ENCODE peak calls at places on chromosomes 12 and 14, in five cellular contexts. U is IMR-90, J is astrocyte, R is esophagus muscularis mucosa, Y is neuronal stem cell. X is an unnamed sample. For H3K4me1, the result is how much of the 10 kb centered on the place peaks cover.

GRCh38 chr12:121294151-121294889 is 2.2 kb downstream of the CAMKK2 start:
- DNase-seq in U (no peak), J (no peak), R (no peak), Y (no peak), X (no peak)

GRCh38 chr12:69065804-69066203 is 132.8 kb upstream of the CPM start:
- DNase-seq in U (peak), J (no peak), R (no peak), Y (no peak), X (no peak)

GRCh38 chr12:82524636-82525035 is 162.1 kb upstream of the TMTC2 start:
- DNase-seq in U (no peak), J (no peak), R (no peak), Y (no peak), X (no peak)

GRCh38 chr12:46382425-46382973 is 9.9 kb upstream of the SLC38A2 start:
- DNase-seq in U (no peak), J (no peak), R (no peak), Y (no peak), X (no peak)

GRCh38 chr12:108884116-108885012 is 4.5 kb downstream of the DAO start:
- DNase-seq in U (no peak), J (no peak), R (no peak), Y (no peak), X (peak)

GRCh38 chr12:113479578-113480335 is 8.1 kb upstream of the LHX5 start:
- DNase-seq in U (peak), J (peak), R (no peak), Y (peak), X (peak)

GRCh38 chr14:100299238-100299560 is 7.0 kb downstream of the SLC25A29 start:
- DNase-seq in U (no peak), J (no peak), R (no peak), Y (no peak), X (no peak)

GRCh38 chr12:46400406-46400805 is 27.8 kb upstream of the SLC38A2 start:
- DNase-seq in U (peak), J (peak), R (no peak), Y (no peak), X (no peak)

GRCh38 chr14:103528158-103528511 is 861 bp upstream of the TRMT61A start:
- DNase-seq in U (no peak), J (no peak), R (no peak), Y (no peak), X (peak)

GRCh38 chr14:74516451-74517155 is 23.0 kb downstream of the ISCA2 start:
- DNase-seq in U (peak), J (no peak), R (no peak), Y (no peak), X (no peak)

GRCh38 chr12:131205534-131205933 is 251.8 kb downstream of the ADGRD1 start:
- DNase-seq in U (no peak), J (no peak), R (peak), Y (no peak), X (no peak)

GRCh38 chr12:79454338-79454777 is 236.4 kb downstream of the PAWR start:
- DNase-seq in U (peak), J (peak), R (no peak), Y (no peak), X (no peak)

GRCh38 chr14:76050797-76051392 is 65.3 kb downstream of the IFT43 start:
- DNase-seq in U (peak), J (peak), R (no peak), Y (peak), X (peak)

GRCh38 chr12:121251838-121252237 is 41.9 kb downstream of the P2RX4 start:
- DNase-seq in U (no peak), J (no peak), R (no peak), Y (no peak), X (no peak)

GRCh38 chr14:65012353-65012752 is 25.7 kb downstream of the FNTB start:
- DNase-seq in U (no peak), J (no peak), R (no peak), Y (no peak), X (no peak)

GRCh38 chr14:104385189-104386135 is 194.1 kb upstream of the C14orf180 start:
- DNase-seq in U (no peak), J (no peak), R (no peak), Y (no peak), X (no peak)

GRCh38 chr14:54691525-54692260 is 124.8 kb downstream of the SAMD4A start:
- DNase-seq in U (peak), J (no peak), R (no peak), Y (peak), X (peak)

GRCh38 chr14:95440951-95441350 is 75.5 kb downstream of the SYNE3 start:
- DNase-seq in U (peak), J (no peak), R (no peak), Y (no peak), X (no peak)

GRCh38 chr12:111248981-111249380 is 119.9 kb downstream of the PHETA1 start:
- DNase-seq in U (no peak), J (no peak), R (no peak), Y (no peak), X (no peak)

GRCh38 chr12:68425998-68426397 is 93.8 kb upstream of the MDM1 start:
- DNase-seq in U (peak), J (peak), R (no peak), Y (no peak), X (no peak)

GRCh38 chr14:100268591-100269207 is 29.8 kb downstream of the YY1 start:
- DNase-seq in U (no peak), J (no peak), R (no peak), Y (no peak), X (no peak)

GRCh38 chr12:119288559-119288958 is 46.0 kb upstream of the CCDC60 start:
- DNase-seq in U (no peak), J (no peak), R (no peak), Y (no peak), X (no peak)

GRCh38 chr12:90120627-90121026 is 412.0 kb upstream of the ATP2B1 start:
- DNase-seq in U (no peak), J (no peak), R (no peak), Y (no peak), X (no peak)

GRCh38 chr12:108410689-108411088 is 71.6 kb upstream of the CMKLR1 start:
- DNase-seq in U (no peak), J (no peak), R (no peak), Y (no peak), X (no peak)

GRCh38 chr14:85336817-85337216 is 193.1 kb upstream of the FLRT2 start:
- DNase-seq in U (no peak), J (peak), R (no peak), Y (no peak), X (no peak)

GRCh38 chr12:14928946-14929345 is 9.4 kb downstream of the ERP27 start:
- DNase-seq in U (no peak), J (peak), R (no peak), Y (no peak), X (no peak)

GRCh38 chr14:75205586-75205985 is 29.2 kb upstream of the TMED10 start:
- DNase-seq in U (peak), J (peak), R (no peak), Y (no peak), X (no peak)

GRCh38 chr12:111436811-111437210 is 31.1 kb downstream of the SH2B3 start:
- DNase-seq in U (no peak), J (no peak), R (no peak), Y (no peak), X (no peak)

GRCh38 chr14:84927096-84927910 is 602.6 kb upstream of the FLRT2 start:
- DNase-seq in U (no peak), J (no peak), R (no peak), Y (no peak), X (no peak)

GRCh38 chr14:71541973-71542730 is 390.1 kb upstream of the RGS6 start:
- DNase-seq in U (no peak), J (no peak), R (no peak), Y (no peak), X (no peak)

GRCh38 chr14:34234258-34234657 is 227.8 kb downstream of the SPTSSA start:
- DNase-seq in U (no peak), J (no peak), R (peak), Y (no peak), X (peak)

GRCh38 chr14:34237098-34237497 is 224.9 kb downstream of the SPTSSA start:
- DNase-seq in U (no peak), J (no peak), R (no peak), Y (no peak), X (no peak)

GRCh38 chr14:34233619-34234018 is 228.4 kb downstream of the SPTSSA start:
- DNase-seq in U (no peak), J (no peak), R (peak), Y (no peak), X (no peak)

GRCh38 chr14:34237677-34238076 is 224.4 kb downstream of the SPTSSA start:
- DNase-seq in U (no peak), J (no peak), R (peak), Y (no peak), X (no peak)

GRCh38 chr14:34235635-34236300 is 226.3 kb downstream of the SPTSSA start:
- DNase-seq in U (peak), J (no peak), R (peak), Y (no peak), X (no peak)
- H3K4me1 ChIP-seq in U (under half), J (under half), R (half or more), Y (under half), X (under half)

GRCh38 chr12:130073721-130074120 is 88.5 kb upstream of the FZD10 start:
- DNase-seq in U (no peak), J (no peak), R (no peak), Y (no peak), X (no peak)
- H3K4me1 ChIP-seq in U (under half), J (under half), R (under half), Y (under half), X (under half)

DNA sequence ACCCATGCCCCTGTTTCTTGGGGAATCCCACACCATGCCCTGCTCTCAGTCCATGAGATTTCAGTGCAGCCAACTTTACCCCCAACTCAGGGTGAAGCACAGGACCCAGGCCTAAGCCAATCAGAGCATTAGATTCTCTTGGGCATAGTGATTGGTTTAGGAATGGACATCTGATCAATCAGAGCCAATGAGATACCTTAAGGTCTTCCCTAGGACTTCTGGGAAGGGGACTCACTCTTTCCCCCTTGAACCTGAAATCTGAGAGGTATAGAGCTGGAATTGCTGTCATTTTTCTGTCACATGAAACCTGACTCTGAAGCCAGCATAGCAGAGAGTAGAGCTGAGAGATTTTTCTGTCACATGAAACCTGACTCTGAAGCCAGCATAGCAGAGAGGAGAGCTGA is 127.1 kb downstream of the ZFP36L1 start:
- DNase-seq in U (no peak), J (no peak), R (no peak), Y (no peak), X (no peak)
- H3K4me1 ChIP-seq in U (under half), J (under half), R (half or more), Y (under half), X (under half)

GRCh38 chr12:57536597-57536942 is 10.4 kb downstream of the DCTN2 start:
- DNase-seq in U (no peak), J (no peak), R (no peak), Y (no peak), X (no peak)
- H3K4me1 ChIP-seq in U (under half), J (under half), R (under half), Y (under half), X (under half)

GRCh38 chr12:52524241-52524897 is 4.2 kb upstream of the KRT5 start:
- DNase-seq in U (no peak), J (no peak), R (peak), Y (no peak), X (no peak)
- H3K4me1 ChIP-seq in U (under half), J (under half), R (under half), Y (under half), X (under half)

GRCh38 chr14:35368583-35368982 is 36.0 kb downstream of the NFKBIA start:
- DNase-seq in U (no peak), J (no peak), R (no peak), Y (no peak), X (no peak)
- H3K4me1 ChIP-seq in U (under half), J (under half), R (half or more), Y (under half), X (under half)

DNA sequence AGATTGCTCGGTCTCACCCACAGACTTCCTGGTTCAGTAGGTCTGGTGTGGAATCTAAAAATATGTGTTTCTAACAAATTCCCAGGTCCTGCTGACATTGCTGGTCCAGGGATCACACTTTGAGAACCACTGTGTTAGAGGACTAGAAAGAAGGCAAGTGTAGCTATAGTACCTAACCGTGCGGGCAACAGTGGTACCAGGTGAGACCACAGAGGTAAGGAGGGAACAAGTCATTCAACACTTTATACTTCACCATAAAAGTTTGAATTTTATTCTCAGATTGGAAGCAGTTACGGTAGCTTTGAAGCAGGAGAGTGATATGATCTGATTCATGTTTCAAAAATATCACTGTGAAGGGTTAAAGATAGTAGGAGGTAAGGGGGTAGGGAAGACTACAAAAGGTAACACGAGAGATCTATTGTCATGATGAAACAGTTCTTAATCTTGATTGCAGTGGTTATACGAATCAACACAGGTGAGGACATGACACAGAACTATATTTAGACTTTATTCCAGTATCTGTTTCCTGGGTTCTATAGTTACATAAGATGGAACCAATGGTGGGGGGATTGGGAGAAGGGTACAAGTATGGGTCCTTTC is 73.5 kb downstream of the CDK17 start:
- DNase-seq in U (no peak), J (no peak), R (no peak), Y (no peak), X (no peak)
- H3K4me1 ChIP-seq in U (under half), J (under half), R (under half), Y (under half), X (under half)

GRCh38 chr14:68591786-68592185 is 201.1 kb downstream of the ZFP36L1 start:
- DNase-seq in U (no peak), J (no peak), R (no peak), Y (no peak), X (no peak)
- H3K4me1 ChIP-seq in U (under half), J (under half), R (half or more), Y (under half), X (under half)

GRCh38 chr14:68669101-68669500 is 123.8 kb downstream of the ZFP36L1 start:
- DNase-seq in U (no peak), J (no peak), R (no peak), Y (no peak), X (no peak)

GRCh38 chr14:68671899-68672298 is 121.0 kb downstream of the ZFP36L1 start:
- DNase-seq in U (no peak), J (no peak), R (no peak), Y (no peak), X (no peak)

GRCh38 chr14:68669644-68670343 is 123.1 kb downstream of the ZFP36L1 start:
- DNase-seq in U (no peak), J (no peak), R (no peak), Y (no peak), X (peak)

GRCh38 chr14:68668531-68668930 is 124.3 kb downstream of the ZFP36L1 start:
- DNase-seq in U (no peak), J (no peak), R (no peak), Y (no peak), X (no peak)

GRCh38 chr14:68670344-68670725 is 122.5 kb downstream of the ZFP36L1 start:
- DNase-seq in U (no peak), J (no peak), R (no peak), Y (no peak), X (no peak)
- H3K4me1 ChIP-seq in U (under half), J (under half), R (half or more), Y (under half), X (under half)